ENCODE peak calls at places on chromosomes 6 and 20, in eight cellular contexts. One of them, this sample, is unnamed. For H3K4me1, the result is how much of the 10 kb centered on the place peaks cover.

GRCh38 chr6:143689852-143690251 is 12.1 kb downstream of the PHACTR2 start:
- DNase-seq in naive thymus-derived CD4-positive, alpha-beta T cell: no peak
- DNase-seq in A549: no peak
- DNase-seq in left ventricle myocardium inferior: no peak
- DNase-seq in IMR-90: no peak
- DNase-seq in testis: no peak
- DNase-seq in trophoblast cell: peak
- DNase-seq in Karpas-422: no peak
- DNase-seq in this sample: no peak

GRCh38 chr6:30447237-30447636 is 42.1 kb upstream of the HLA-E start:
- DNase-seq in naive thymus-derived CD4-positive, alpha-beta T cell: no peak
- DNase-seq in trophoblast cell: no peak
- DNase-seq in A549: peak
- DNase-seq in Karpas-422: no peak
- DNase-seq in left ventricle myocardium inferior: no peak
- DNase-seq in IMR-90: peak
- DNase-seq in testis: no peak
- DNase-seq in this sample: no peak

GRCh38 chr6:127182501-127182900 is 64.0 kb downstream of the RSPO3 start:
- DNase-seq in A549: no peak
- DNase-seq in Karpas-422: no peak
- DNase-seq in IMR-90: no peak
- DNase-seq in naive thymus-derived CD4-positive, alpha-beta T cell: no peak
- DNase-seq in left ventricle myocardium inferior: no peak
- DNase-seq in testis: no peak
- DNase-seq in trophoblast cell: no peak
- DNase-seq in this sample: no peak

GRCh38 chr6:144652292-144652891 is 367.3 kb downstream of the UTRN start:
- DNase-seq in A549: no peak
- DNase-seq in left ventricle myocardium inferior: no peak
- DNase-seq in trophoblast cell: no peak
- DNase-seq in Karpas-422: no peak
- DNase-seq in naive thymus-derived CD4-positive, alpha-beta T cell: no peak
- DNase-seq in IMR-90: no peak
- DNase-seq in testis: no peak
- DNase-seq in this sample: no peak

GRCh38 chr6:10962673-10963072 is 75.8 kb downstream of the SYCP2L start:
- DNase-seq in Karpas-422: no peak
- DNase-seq in IMR-90: peak
- DNase-seq in testis: no peak
- DNase-seq in trophoblast cell: peak
- DNase-seq in left ventricle myocardium inferior: no peak
- DNase-seq in naive thymus-derived CD4-positive, alpha-beta T cell: no peak
- DNase-seq in A549: no peak
- DNase-seq in this sample: no peak

GRCh38 chr20:44646023-44646640 is 5.4 kb downstream of the ADA start:
- DNase-seq in Karpas-422: peak
- DNase-seq in trophoblast cell: no peak
- DNase-seq in naive thymus-derived CD4-positive, alpha-beta T cell: peak
- DNase-seq in left ventricle myocardium inferior: no peak
- DNase-seq in testis: no peak
- DNase-seq in IMR-90: peak
- DNase-seq in A549: no peak
- DNase-seq in this sample: no peak

GRCh38 chr20:57582432-57583288 is 21.8 kb downstream of the PCK1 start:
- DNase-seq in A549: peak
- DNase-seq in left ventricle myocardium inferior: no peak
- DNase-seq in naive thymus-derived CD4-positive, alpha-beta T cell: no peak
- DNase-seq in trophoblast cell: no peak
- DNase-seq in IMR-90: peak
- DNase-seq in testis: peak
- DNase-seq in Karpas-422: peak
- DNase-seq in this sample: no peak

GRCh38 chr6:71531841-71532240 is 243.2 kb downstream of the OGFRL1 start:
- DNase-seq in IMR-90: no peak
- DNase-seq in A549: no peak
- DNase-seq in left ventricle myocardium inferior: no peak
- DNase-seq in naive thymus-derived CD4-positive, alpha-beta T cell: no peak
- DNase-seq in trophoblast cell: peak
- DNase-seq in Karpas-422: no peak
- DNase-seq in testis: peak
- DNase-seq in this sample: no peak

GRCh38 chr20:39967806-39968205 is 721.2 kb downstream of the MAFB start:
- DNase-seq in testis: no peak
- DNase-seq in trophoblast cell: no peak
- DNase-seq in naive thymus-derived CD4-positive, alpha-beta T cell: no peak
- DNase-seq in Karpas-422: no peak
- DNase-seq in IMR-90: no peak
- DNase-seq in left ventricle myocardium inferior: no peak
- DNase-seq in A549: no peak
- DNase-seq in this sample: no peak

GRCh38 chr20:44526129-44526528 is 4.3 kb upstream of the SERINC3 start:
- DNase-seq in trophoblast cell: peak
- DNase-seq in Karpas-422: no peak
- DNase-seq in testis: no peak
- DNase-seq in IMR-90: peak
- DNase-seq in naive thymus-derived CD4-positive, alpha-beta T cell: no peak
- DNase-seq in left ventricle myocardium inferior: no peak
- DNase-seq in A549: peak
- DNase-seq in this sample: no peak

GRCh38 chr20:2875690-2876203 is 2.5 kb downstream of the PTPRA start:
- DNase-seq in Karpas-422: no peak
- DNase-seq in IMR-90: no peak
- DNase-seq in naive thymus-derived CD4-positive, alpha-beta T cell: no peak
- DNase-seq in A549: no peak
- DNase-seq in trophoblast cell: no peak
- DNase-seq in testis: no peak
- DNase-seq in left ventricle myocardium inferior: no peak
- DNase-seq in this sample: no peak
- H3K4me1 ChIP-seq in Karpas-422: half or more
- H3K4me1 ChIP-seq in IMR-90: under half
- H3K4me1 ChIP-seq in naive thymus-derived CD4-positive, alpha-beta T cell: under half
- H3K4me1 ChIP-seq in A549: under half
- H3K4me1 ChIP-seq in trophoblast cell: under half
- H3K4me1 ChIP-seq in testis: under half
- H3K4me1 ChIP-seq in left ventricle myocardium inferior: half or more
- H3K4me1 ChIP-seq in this sample: under half

DNA sequence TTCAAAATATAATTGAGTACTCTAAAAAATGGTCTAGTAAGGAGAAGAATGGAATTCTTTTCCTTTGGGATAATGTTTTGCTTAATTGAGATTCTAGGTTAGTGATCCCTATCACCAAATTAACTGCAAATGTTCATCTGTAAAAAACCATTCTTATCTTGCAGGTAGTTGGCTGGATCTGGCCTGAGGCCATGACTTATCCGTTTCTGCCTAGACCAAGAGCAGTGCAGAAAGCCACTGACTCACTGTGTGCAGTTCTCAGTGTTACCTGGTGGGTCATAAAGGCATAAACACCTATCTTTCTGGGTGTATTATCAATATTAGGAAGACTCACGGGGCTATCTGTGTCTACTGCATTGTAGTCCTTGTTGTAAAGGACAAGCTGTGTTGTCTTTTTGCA is 10.8 kb downstream of the RIPOR2 start:
- DNase-seq in trophoblast cell: no peak
- DNase-seq in IMR-90: no peak
- DNase-seq in naive thymus-derived CD4-positive, alpha-beta T cell: no peak
- DNase-seq in Karpas-422: no peak
- DNase-seq in testis: no peak
- DNase-seq in left ventricle myocardium inferior: no peak
- DNase-seq in A549: no peak
- DNase-seq in this sample: no peak
- H3K4me1 ChIP-seq in trophoblast cell: under half
- H3K4me1 ChIP-seq in IMR-90: under half
- H3K4me1 ChIP-seq in naive thymus-derived CD4-positive, alpha-beta T cell: half or more
- H3K4me1 ChIP-seq in Karpas-422: half or more
- H3K4me1 ChIP-seq in testis: under half
- H3K4me1 ChIP-seq in left ventricle myocardium inferior: under half
- H3K4me1 ChIP-seq in A549: under half
- H3K4me1 ChIP-seq in this sample: under half

DNA sequence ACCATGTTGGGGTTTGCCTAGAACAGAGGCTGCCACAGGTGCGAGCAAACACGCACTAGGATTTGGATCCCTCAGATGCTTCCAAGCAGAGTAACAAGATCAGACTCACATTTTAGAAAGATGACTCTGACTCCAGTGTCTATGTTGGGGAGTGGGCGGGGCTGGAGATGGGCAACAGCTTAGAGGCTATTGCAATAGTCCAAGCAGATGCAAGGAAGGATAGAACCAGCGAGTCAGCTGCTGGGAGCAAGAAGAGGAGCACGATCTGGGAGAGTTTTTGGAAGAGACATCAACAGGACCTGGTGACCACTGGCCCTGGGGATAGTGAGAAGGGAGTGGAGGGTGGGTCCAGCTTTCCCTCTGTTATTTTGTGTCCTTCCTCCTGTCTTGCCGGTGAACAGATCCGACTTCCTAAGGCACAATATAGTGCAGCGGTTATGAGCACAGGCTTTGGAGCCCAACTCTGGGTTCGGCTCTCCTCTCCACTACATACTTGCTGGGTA is 52.7 kb downstream of the FGD2 start:
- DNase-seq in Karpas-422: no peak
- DNase-seq in left ventricle myocardium inferior: no peak
- DNase-seq in naive thymus-derived CD4-positive, alpha-beta T cell: no peak
- DNase-seq in trophoblast cell: peak
- DNase-seq in testis: no peak
- DNase-seq in IMR-90: peak
- DNase-seq in A549: peak
- DNase-seq in this sample: no peak
- H3K4me1 ChIP-seq in Karpas-422: under half
- H3K4me1 ChIP-seq in left ventricle myocardium inferior: under half
- H3K4me1 ChIP-seq in naive thymus-derived CD4-positive, alpha-beta T cell: under half
- H3K4me1 ChIP-seq in trophoblast cell: under half
- H3K4me1 ChIP-seq in testis: under half
- H3K4me1 ChIP-seq in IMR-90: under half
- H3K4me1 ChIP-seq in A549: half or more
- H3K4me1 ChIP-seq in this sample: under half

DNA sequence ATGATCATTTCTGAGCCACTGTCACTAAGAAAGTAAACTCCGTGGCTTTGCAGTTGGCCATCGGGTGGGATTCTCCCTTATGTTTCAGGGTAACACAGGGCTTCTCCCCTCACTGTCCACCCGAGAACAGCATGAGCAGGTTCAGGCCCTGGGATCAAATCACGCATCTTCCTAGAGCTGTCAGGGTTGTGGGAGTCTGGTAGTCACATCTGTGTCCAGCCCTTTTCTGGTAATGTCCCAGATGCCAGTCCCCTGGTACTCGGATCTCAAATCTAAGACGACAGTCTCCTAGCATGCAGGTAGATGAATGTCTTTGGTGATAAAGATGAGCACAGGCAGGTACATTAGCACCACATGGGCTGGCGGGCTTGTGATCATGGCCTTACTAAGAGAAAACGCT is 4.8 kb downstream of the PXDC1 start:
- DNase-seq in IMR-90: no peak
- DNase-seq in trophoblast cell: no peak
- DNase-seq in naive thymus-derived CD4-positive, alpha-beta T cell: no peak
- DNase-seq in A549: no peak
- DNase-seq in left ventricle myocardium inferior: no peak
- DNase-seq in Karpas-422: no peak
- DNase-seq in testis: no peak
- DNase-seq in this sample: no peak
- H3K4me1 ChIP-seq in IMR-90: under half
- H3K4me1 ChIP-seq in trophoblast cell: under half
- H3K4me1 ChIP-seq in naive thymus-derived CD4-positive, alpha-beta T cell: under half
- H3K4me1 ChIP-seq in A549: under half
- H3K4me1 ChIP-seq in left ventricle myocardium inferior: half or more
- H3K4me1 ChIP-seq in Karpas-422: under half
- H3K4me1 ChIP-seq in testis: under half
- H3K4me1 ChIP-seq in this sample: under half

This sample was measured in small intestine.